ENCODE peak calls at places on chromosomes 2 and 18, in seven cellular contexts. I is IMR-90, A is H9, L is mesenchymal stem cell, R is mesendoderm, M is trophoblast cell, T is H1. G is an unnamed sample.

GRCh38 chr2:221124542-221125235 is 447.4 kb downstream of the EPHA4 start:
- DNase-seq in I (no peak), A (peak), L (no peak), R (peak), M (peak), T (peak), G (no peak)

GRCh38 chr2:149365826-149366583 is 35.6 kb downstream of the LYPD6 start:
- DNase-seq in I (peak), A (no peak), L (peak), R (peak), M (no peak), T (no peak), G (no peak)

GRCh38 chr2:33278245-33278943 is 198.1 kb upstream of the RASGRP3 start:
- DNase-seq in I (no peak), A (no peak), L (no peak), R (no peak), M (no peak), T (no peak), G (no peak)

GRCh38 chr18:23397907-23398306 is 55.2 kb upstream of the RIOK3 start:
- DNase-seq in I (no peak), A (no peak), L (no peak), R (no peak), M (no peak), T (no peak), G (no peak)

GRCh38 chr2:1045109-1045508 is 94.5 kb downstream of the SNTG2 start:
- DNase-seq in I (no peak), A (no peak), L (no peak), R (no peak), M (no peak), T (no peak), G (no peak)

GRCh38 chr2:113277474-113278072 is 1.1 kb downstream of the PAX8 start:
- DNase-seq in I (no peak), A (peak), L (no peak), R (peak), M (no peak), T (no peak), G (peak)

GRCh38 chr2:52264488-52264887 is 1232.6 kb upstream of the NRXN1 start:
- DNase-seq in I (no peak), A (peak), L (no peak), R (peak), M (no peak), T (no peak), G (no peak)

GRCh38 chr2:179440642-179441251 is 176.1 kb upstream of the SESTD1 start:
- DNase-seq in I (peak), A (no peak), L (peak), R (peak), M (peak), T (no peak), G (no peak)

GRCh38 chr2:74740395-74741075 is 86.5 kb downstream of the SEMA4F start:
- DNase-seq in I (peak), A (peak), L (peak), R (peak), M (peak), T (no peak), G (no peak)

GRCh38 chr2:9658972-9659371 is 28.2 kb upstream of the YWHAQ start:
- DNase-seq in I (peak), A (no peak), L (peak), R (no peak), M (peak), T (no peak), G (no peak)

GRCh38 chr2:146992057-146992456 is 852.8 kb upstream of the ACVR2A start:
- DNase-seq in I (peak), A (no peak), L (no peak), R (no peak), M (no peak), T (no peak), G (no peak)

GRCh38 chr2:135909976-135910375 is 33.7 kb upstream of the MCM6 start:
- DNase-seq in I (peak), A (no peak), L (no peak), R (no peak), M (no peak), T (no peak), G (no peak)

GRCh38 chr2:240990266-240990529 is 8.2 kb upstream of the SNED1 start:
- DNase-seq in I (no peak), A (no peak), L (no peak), R (no peak), M (no peak), T (no peak), G (no peak)

GRCh38 chr18:45910405-45911023 is 56.6 kb downstream of the EPG5 start:
- DNase-seq in I (peak), A (peak), L (peak), R (peak), M (peak), T (peak), G (peak)

GRCh38 chr2:80302001-80302464 is 2.5 kb downstream of the LRRTM1 start:
- DNase-seq in I (no peak), A (peak), L (no peak), R (peak), M (no peak), T (peak), G (no peak)

GRCh38 chr18:3923750-3924149 is 473.8 kb downstream of the TGIF1 start:
- DNase-seq in I (peak), A (no peak), L (peak), R (no peak), M (peak), T (no peak), G (no peak)

GRCh38 chr2:120735750-120736170 is at the start of gene GLI2:
- DNase-seq in I (peak), A (peak), L (peak), R (peak), M (peak), T (peak), G (peak)

GRCh38 chr2:206543073-206543472 is 99.2 kb upstream of the FAM237A start:
- DNase-seq in I (no peak), A (no peak), L (no peak), R (no peak), M (no peak), T (no peak), G (no peak)

GRCh38 chr2:230714122-230714453 is 1.4 kb downstream of the CAB39 start:
- DNase-seq in I (peak), A (no peak), L (peak), R (peak), M (peak), T (no peak), G (peak)

GRCh38 chr18:77067315-77068061 is 65.1 kb downstream of the MBP start:
- DNase-seq in I (peak), A (no peak), L (peak), R (peak), M (peak), T (no peak), G (no peak)

GRCh38 chr2:223852281-223852795 is 15.0 kb upstream of the AP1S3 start:
- DNase-seq in I (no peak), A (no peak), L (no peak), R (peak), M (peak), T (no peak), G (no peak)

GRCh38 chr2:152221870-152222269 is 46.3 kb upstream of the STAM2 start:
- DNase-seq in I (peak), A (no peak), L (peak), R (no peak), M (no peak), T (no peak), G (no peak)

GRCh38 chr2:88182721-88183120 is 12.6 kb downstream of the THNSL2 start:
- DNase-seq in I (no peak), A (no peak), L (no peak), R (no peak), M (no peak), T (peak), G (no peak)

GRCh38 chr2:10963155-10963554 is 51.4 kb downstream of the KCNF1 start:
- DNase-seq in I (peak), A (no peak), L (peak), R (no peak), M (no peak), T (no peak), G (no peak)

GRCh38 chr18:28177828-28178635 is 1.1 kb upstream of the CDH2 start:
- DNase-seq in I (peak), A (peak), L (peak), R (peak), M (no peak), T (peak), G (peak)

GRCh38 chr18:35432565-35433001 is 55.4 kb upstream of the ZNF396 start:
- DNase-seq in I (no peak), A (no peak), L (no peak), R (no peak), M (no peak), T (no peak), G (no peak)

GRCh38 chr2:109266998-109267854 is 138.2 kb downstream of the SH3RF3 start:
- DNase-seq in I (no peak), A (no peak), L (peak), R (no peak), M (no peak), T (no peak), G (peak)

GRCh38 chr2:21032338-21033236 is 11.3 kb downstream of the APOB start:
- DNase-seq in I (no peak), A (no peak), L (no peak), R (no peak), M (no peak), T (no peak), G (no peak)

GRCh38 chr2:85678794-85679672 is 11.0 kb upstream of the SFTPB start:
- DNase-seq in I (peak), A (peak), L (peak), R (peak), M (peak), T (peak), G (peak)

GRCh38 chr18:75844102-75844604 is 416.6 kb upstream of the SMIM21 start:
- DNase-seq in I (no peak), A (no peak), L (no peak), R (no peak), M (no peak), T (no peak), G (no peak)

GRCh38 chr18:75845413-75845812 is 417.9 kb upstream of the SMIM21 start:
- DNase-seq in I (no peak), A (no peak), L (no peak), R (no peak), M (no peak), T (no peak), G (no peak)

GRCh38 chr18:75846321-75846720 is 418.8 kb upstream of the SMIM21 start:
- DNase-seq in I (no peak), A (no peak), L (no peak), R (no peak), M (no peak), T (no peak), G (no peak)
- H4K8ac ChIP-seq in I (no peak), A (no peak), L (no peak), R (no peak), M (no peak), T (no peak), G (no peak)

GRCh38 chr2:238580486-238580885 is 153.8 kb downstream of the ASB1 start:
- DNase-seq in I (no peak), A (peak), L (no peak), R (no peak), M (no peak), T (no peak), G (no peak)

GRCh38 chr2:238578256-238578655 is 151.5 kb downstream of the ASB1 start:
- DNase-seq in I (no peak), A (peak), L (no peak), R (no peak), M (no peak), T (no peak), G (no peak)

GRCh38 chr2:238581126-238581525 is 154.4 kb downstream of the ASB1 start:
- DNase-seq in I (no peak), A (no peak), L (no peak), R (no peak), M (no peak), T (no peak), G (no peak)

GRCh38 chr2:238584617-238585016 is 157.9 kb downstream of the ASB1 start:
- DNase-seq in I (no peak), A (no peak), L (no peak), R (no peak), M (no peak), T (no peak), G (no peak)

GRCh38 chr2:238582159-238582558 is 155.4 kb downstream of the ASB1 start:
- DNase-seq in I (peak), A (no peak), L (peak), R (no peak), M (no peak), T (no peak), G (no peak)
- H3K18ac ChIP-seq in I (no peak), A (no peak), L (no peak), R (no peak), M (no peak), T (no peak), G (no peak)

DNA sequence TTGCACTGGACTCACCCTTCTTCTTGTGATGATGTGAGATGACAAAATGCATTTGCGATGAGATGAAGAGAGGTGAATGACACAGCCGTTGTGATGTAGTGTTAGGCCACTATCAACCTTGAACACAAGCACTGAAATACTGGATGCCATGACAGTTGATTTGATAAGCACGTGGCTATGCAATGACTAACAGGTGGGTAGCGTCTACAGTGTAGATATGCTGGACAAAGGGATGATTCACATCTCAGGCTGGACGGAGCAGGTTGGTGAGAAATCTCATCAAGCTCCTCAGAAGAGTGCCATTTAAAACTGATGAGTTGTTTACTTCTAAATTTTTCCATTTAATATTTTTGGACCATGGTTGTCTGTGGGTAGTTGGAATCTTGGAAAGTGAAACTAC is 375.8 kb upstream of the LYPD1 start:
- DNase-seq in I (peak), A (no peak), L (no peak), R (no peak), M (peak), T (no peak), G (no peak)
- H2AK5ac ChIP-seq in I (peak), A (no peak), L (no peak), R (no peak), M (no peak), T (no peak), G (no peak)

DNA sequence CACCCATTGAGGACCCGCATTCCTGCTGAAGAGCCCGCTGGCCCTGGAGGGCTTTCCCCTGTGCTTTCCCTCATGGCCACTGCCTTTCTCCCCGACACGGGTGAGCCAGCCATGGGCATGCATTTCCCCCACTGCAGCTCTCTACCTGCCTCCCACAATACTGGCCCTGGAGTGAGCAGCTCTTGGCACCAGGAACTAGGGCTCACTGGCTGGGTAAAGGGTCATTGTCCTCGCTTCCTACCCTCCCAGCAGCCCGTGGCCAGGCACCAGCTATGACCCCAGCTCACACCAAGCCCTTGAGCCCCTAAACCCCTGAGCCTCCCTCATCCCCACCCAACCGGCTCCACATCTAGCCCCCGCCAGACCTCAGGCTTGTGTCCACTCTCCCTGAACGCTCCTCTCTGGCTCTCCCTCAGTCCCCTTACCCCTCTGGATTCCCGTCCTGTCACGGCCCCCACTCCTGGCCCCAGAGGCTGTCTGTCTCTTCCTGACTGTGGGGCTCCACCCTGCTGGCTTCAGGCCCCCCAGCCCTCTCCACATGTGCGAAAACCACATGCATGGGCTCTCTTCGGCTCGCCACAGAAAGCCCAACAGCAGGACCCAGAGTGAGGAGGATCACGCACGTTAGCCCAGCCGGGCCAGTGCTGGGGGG is 199.8 kb downstream of the ZFP36L2 start:
- DNase-seq in I (no peak), A (no peak), L (no peak), R (no peak), M (no peak), T (no peak), G (no peak)
- H4K8ac ChIP-seq in I (peak), A (no peak), L (no peak), R (no peak), M (no peak), T (no peak), G (no peak)

GRCh38 chr2:170262343-170262742 is 84.4 kb downstream of the MYO3B start:
- DNase-seq in I (no peak), A (no peak), L (no peak), R (no peak), M (no peak), T (no peak), G (no peak)
- H3K18ac ChIP-seq in I (no peak), A (no peak), L (no peak), R (peak), M (no peak), T (no peak), G (no peak)

DNA sequence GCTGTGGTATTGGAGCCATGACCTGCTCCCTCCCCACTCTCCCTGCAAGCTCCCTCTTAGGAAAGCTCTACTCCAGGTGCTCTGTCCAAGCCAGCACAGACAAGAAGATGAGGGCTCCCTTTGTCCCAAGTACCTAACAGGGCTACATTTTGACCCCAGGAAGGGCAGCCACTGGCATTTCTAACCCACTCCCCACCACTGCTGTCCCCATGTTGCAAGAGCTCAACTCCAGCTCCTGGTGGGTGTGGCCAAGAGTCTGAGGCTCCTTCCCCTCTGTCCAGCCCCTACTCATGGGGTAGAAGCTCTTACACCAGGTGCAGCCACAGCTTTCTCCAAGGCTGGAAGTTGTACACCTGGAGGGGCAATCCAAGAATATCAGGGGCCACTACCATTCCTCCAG is 127.0 kb upstream of the NPAS2 start:
- DNase-seq in I (no peak), A (no peak), L (no peak), R (no peak), M (no peak), T (peak), G (no peak)
- H2AK5ac ChIP-seq in I (no peak), A (no peak), L (no peak), R (no peak), M (no peak), T (no peak), G (no peak)

GRCh38 chr2:168317282-168317681 is 69.9 kb upstream of the STK39 start:
- DNase-seq in I (no peak), A (no peak), L (no peak), R (no peak), M (no peak), T (no peak), G (no peak)

GRCh38 chr2:168315331-168316072 is 68.1 kb upstream of the STK39 start:
- DNase-seq in I (no peak), A (no peak), L (no peak), R (no peak), M (no peak), T (no peak), G (no peak)

GRCh38 chr2:168316073-168316440 is 68.7 kb upstream of the STK39 start:
- DNase-seq in I (peak), A (no peak), L (peak), R (no peak), M (no peak), T (no peak), G (no peak)

GRCh38 chr2:168323456-168324058 is 76.2 kb upstream of the STK39 start:
- DNase-seq in I (no peak), A (peak), L (no peak), R (no peak), M (no peak), T (no peak), G (no peak)

GRCh38 chr2:168320267-168320666 is 72.9 kb upstream of the STK39 start:
- DNase-seq in I (no peak), A (no peak), L (no peak), R (no peak), M (peak), T (no peak), G (no peak)
- H4K8ac ChIP-seq in I (no peak), A (no peak), L (no peak), R (no peak), M (no peak), T (no peak), G (no peak)

G was measured in neuronal stem cell.